ENCODE peak calls at places on chromosome 7, in nine cellular contexts. B is IMR-90; D is colonic mucosa; O is stimulated activated effector memory CD8-positive, alpha-beta T cell treated with anti-CD3 and anti-CD28 coated beads, Interleukin-12 subunit alpha, Interleukin-12 subunit beta, amount 100 ng/mL, for 72 hours; V is body of pancreas; C is Peyer's patch; X is hippocampal formation; T is HEK293T; M is AG09309. R is an unnamed sample.
A peak's percentile ranks its signal among the peaks of the same experiment; 100 is the strongest.

GRCh38 chr7:111012799-111013675 is 77.9 kb upstream of the LRRN3 start:
- DNase-seq in D (no peak), O (no peak), V (no peak), M (no peak), C (no peak), T (no peak), X (no peak), B (no peak), R (no peak)

GRCh38 chr7:21641546-21641945 is 98.7 kb downstream of the DNAH11 start:
- DNase-seq in D (no peak), V (no peak), T (no peak), M (no peak), X (no peak), O (no peak), C (no peak), B (no peak), R (no peak)

GRCh38 chr7:107920048-107920772 is 29.2 kb downstream of the DLD start:
- DNase-seq in V (no peak), T (no peak), O (no peak), B (peak; percentile 22), X (no peak), C (no peak), M (no peak), D (no peak), R (peak; percentile 48)

GRCh38 chr7:6246257-6246917 is 26.0 kb downstream of the CYTH3 start:
- DNase-seq in O (no peak), X (no peak), V (no peak), C (no peak), T (no peak), D (no peak), B (peak; percentile 58), M (no peak), R (peak; percentile 52)

GRCh38 chr7:124782335-124782734 is 16.7 kb upstream of the GPR37 start:
- DNase-seq in O (no peak), T (no peak), C (no peak), D (no peak), M (no peak), V (no peak), X (no peak), B (no peak), R (no peak)

GRCh38 chr7:28933874-28934265 is 24.3 kb downstream of the TRIL start:
- DNase-seq in V (no peak), M (no peak), X (no peak), C (no peak), D (no peak), T (no peak), O (no peak), B (no peak), R (no peak)

GRCh38 chr7:51949726-51950644 is 633.4 kb upstream of the COBL start:
- DNase-seq in V (no peak), O (no peak), D (no peak), M (no peak), X (no peak), B (no peak), C (no peak), T (no peak), R (peak; percentile 70)

GRCh38 chr7:44395067-44395466 is 69.7 kb upstream of the CAMK2B start:
- DNase-seq in C (no peak), T (no peak), V (no peak), X (no peak), M (no peak), B (no peak), D (no peak), O (no peak), R (no peak)

R was measured in astrocyte of the spinal cord.